ENCODE peak calls at places on chromosomes 5 and 9, in seven cellular contexts. W is Peyer's patch, H is astrocyte, Y is PC-3, T is pancreas, B is tibial artery, S is lung. A is an unnamed sample.
A peak's percentile ranks its signal among the peaks of the same experiment; 100 is the strongest.

GRCh38 chr9:95880011-95880690 is 4.7 kb downstream of the ERCC6L2 start:
- DNase-seq in W (no peak), H (peak; percentile 63), Y (peak; percentile 62), T (no peak), B (no peak), S (no peak), A (no peak)

GRCh38 chr5:139982157-139982974 is 60.7 kb downstream of the NRG2 start:
- DNase-seq in W (no peak), H (peak; percentile 23), Y (peak; percentile 16), T (no peak), B (no peak), S (no peak), A (peak; percentile 80)

GRCh38 chr5:170277953-170278352 is 19.6 kb downstream of the LCP2 start:
- DNase-seq in W (no peak), H (no peak), Y (no peak), T (no peak), B (no peak), S (no peak), A (no peak)

GRCh38 chr9:119861801-119862200 is 492.6 kb upstream of the BRINP1 start:
- DNase-seq in W (no peak), H (peak; percentile 18), Y (no peak), T (no peak), B (peak; percentile 62), S (no peak), A (no peak)

GRCh38 chr5:152592416-152592815 is 187.3 kb upstream of the NMUR2 start:
- DNase-seq in W (no peak), H (no peak), Y (peak; percentile 3), T (no peak), B (no peak), S (no peak), A (no peak)

GRCh38 chr5:1871441-1871840 is 11.3 kb downstream of the IRX4 start:
- DNase-seq in W (no peak), H (no peak), Y (no peak), T (no peak), B (no peak), S (no peak), A (no peak)

GRCh38 chr9:105291938-105292337 is 47.5 kb downstream of the SLC44A1 start:
- DNase-seq in W (no peak), H (no peak), Y (no peak), T (no peak), B (no peak), S (no peak), A (no peak)

GRCh38 chr5:72134226-72134625 is 27.0 kb downstream of the MAP1B start:
- DNase-seq in W (no peak), H (peak; percentile 43), Y (peak; percentile 15), T (no peak), B (no peak), S (no peak), A (no peak)

GRCh38 chr9:135413086-135413375 is 66.6 kb upstream of the PPP1R26 start:
- DNase-seq in W (peak; percentile 44), H (no peak), Y (no peak), T (no peak), B (no peak), S (no peak), A (no peak)

GRCh38 chr5:160262151-160262550 is 32.8 kb downstream of the FABP6 start:
- DNase-seq in W (no peak), H (no peak), Y (no peak), T (no peak), B (no peak), S (no peak), A (no peak)

GRCh38 chr5:74016373-74016772 is 390.4 kb downstream of the ARHGEF28 start:
- DNase-seq in W (no peak), H (no peak), Y (no peak), T (no peak), B (no peak), S (no peak), A (peak; percentile 37)

GRCh38 chr9:127524373-127524772 is 73.1 kb downstream of the LRSAM1 start:
- DNase-seq in W (no peak), H (peak; percentile 77), Y (no peak), T (no peak), B (no peak), S (no peak), A (no peak)

GRCh38 chr9:105930007-105930627 is 235.8 kb downstream of the TMEM38B start:
- DNase-seq in W (no peak), H (no peak), Y (no peak), T (no peak), B (no peak), S (no peak), A (no peak)

GRCh38 chr5:179815491-179816249 is 5.0 kb upstream of the SQSTM1 start:
- DNase-seq in W (no peak), H (no peak), Y (no peak), T (no peak), B (peak; percentile 64), S (no peak), A (no peak)

GRCh38 chr9:3777137-3777536 is 251.3 kb upstream of the RFX3 start:
- DNase-seq in W (no peak), H (no peak), Y (peak; percentile 18), T (no peak), B (no peak), S (no peak), A (no peak)

GRCh38 chr5:154179846-154180710 is 10.5 kb upstream of the GALNT10 start:
- DNase-seq in W (no peak), H (no peak), Y (peak; percentile 71), T (no peak), B (no peak), S (no peak), A (no peak)

GRCh38 chr5:122332589-122333555 is 20.8 kb downstream of the SNCAIP start:
- DNase-seq in W (no peak), H (peak; percentile 32), Y (no peak), T (no peak), B (no peak), S (no peak), A (no peak)
- H3K27ac ChIP-seq in W (no peak overlapping the region), H (no peak overlapping the region), Y (no peak overlapping the region), T (no peak overlapping the region), B (no peak overlapping the region), S (no peak overlapping the region), A (no peak overlapping the region)

GRCh38 chr9:14910178-14910805 is at the start of gene FREM1:
- DNase-seq in W (peak; percentile 60), H (no peak), Y (no peak), T (peak; percentile 11), B (peak; percentile 68), S (no peak), A (no peak)

GRCh38 chr9:14908221-14909206 is 1.7 kb downstream of the FREM1 start:
- DNase-seq in W (no peak), H (no peak), Y (no peak), T (peak; percentile 66), B (no peak), S (no peak), A (no peak)

GRCh38 chr9:14911046-14911445 is 818 bp upstream of the FREM1 start:
- DNase-seq in W (no peak), H (no peak), Y (no peak), T (no peak), B (no peak), S (no peak), A (no peak)

GRCh38 chr9:14907360-14907685 is 2.9 kb downstream of the FREM1 start:
- DNase-seq in W (no peak), H (no peak), Y (no peak), T (no peak), B (no peak), S (no peak), A (no peak)

DNA sequence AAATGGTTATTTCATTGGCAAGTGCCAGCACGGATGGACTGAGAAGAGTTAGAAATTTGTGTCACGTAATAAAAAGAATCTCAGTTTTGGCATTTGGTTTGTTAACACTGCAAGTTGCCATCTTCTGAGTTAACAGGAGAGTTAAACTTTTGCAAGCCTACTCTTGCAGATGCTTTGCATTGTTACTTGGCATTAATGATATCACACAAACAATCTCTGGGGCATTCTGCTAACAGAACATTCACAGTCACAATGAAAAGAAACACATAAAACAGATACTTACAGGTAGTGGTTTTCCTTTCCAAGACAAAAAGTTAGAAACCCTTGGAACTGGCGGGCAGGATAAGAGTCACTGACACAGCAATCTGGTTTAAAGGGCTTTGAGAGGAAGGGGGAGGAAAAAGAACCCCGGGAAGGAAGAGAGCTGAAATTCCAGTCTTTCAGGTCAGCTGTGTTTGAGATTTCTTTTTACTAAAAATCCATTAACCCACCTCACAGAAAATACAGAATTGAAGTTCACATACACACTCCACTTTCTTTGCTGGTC is 524 bp downstream of the FREM1 start:
- DNase-seq in W (no peak), H (no peak), Y (peak; percentile 50), T (no peak), B (no peak), S (no peak), A (no peak)
- H3K4me1 ChIP-seq in W (no peaks in the 10 kb centered on the region), H (no peaks in the 10 kb centered on the region), Y (peaks cover 37% of the 10 kb centered on the region), T (peaks cover 73% of the 10 kb centered on the region), B (no peaks in the 10 kb centered on the region), S (no peaks in the 10 kb centered on the region), A (no peaks in the 10 kb centered on the region)

GRCh38 chr9:126290871-126291270 is 35.8 kb upstream of the MVB12B start:
- DNase-seq in W (no peak), H (no peak), Y (no peak), T (no peak), B (no peak), S (no peak), A (no peak)

GRCh38 chr9:126293522-126293889 is 33.1 kb upstream of the MVB12B start:
- DNase-seq in W (no peak), H (no peak), Y (no peak), T (no peak), B (no peak), S (no peak), A (no peak)

GRCh38 chr9:126292736-126293521 is 33.7 kb upstream of the MVB12B start:
- DNase-seq in W (no peak), H (no peak), Y (no peak), T (no peak), B (no peak), S (no peak), A (no peak)

GRCh38 chr9:126294331-126295081 is 32.1 kb upstream of the MVB12B start:
- DNase-seq in W (no peak), H (no peak), Y (no peak), T (no peak), B (no peak), S (no peak), A (no peak)

DNA sequence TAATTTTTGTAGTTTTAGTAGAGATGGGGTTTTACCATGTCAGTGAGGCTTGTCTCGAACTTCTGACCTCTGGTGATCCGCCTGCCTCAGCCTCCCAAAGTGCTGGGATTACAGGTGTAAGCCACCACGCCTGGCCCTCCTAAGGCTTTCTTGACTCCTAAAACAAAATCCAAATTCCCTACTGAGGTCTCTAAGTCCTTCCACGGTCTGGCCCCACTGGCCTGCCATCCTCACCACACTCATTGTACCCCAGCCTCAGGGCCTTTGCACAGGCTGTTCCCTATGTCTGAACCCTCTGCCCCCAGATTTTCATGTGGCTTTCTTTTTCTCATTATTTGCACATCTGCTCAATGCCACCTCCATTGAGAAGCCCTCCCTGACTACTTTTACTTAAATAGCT is 34.7 kb upstream of the MVB12B start:
- DNase-seq in W (no peak), H (no peak), Y (no peak), T (no peak), B (no peak), S (no peak), A (no peak)
- H3K27ac ChIP-seq in W (no peak overlapping the region), H (no peak overlapping the region), Y (no peak overlapping the region), T (no peak overlapping the region), B (no peak overlapping the region), S (no peak overlapping the region), A (no peak overlapping the region)

DNA sequence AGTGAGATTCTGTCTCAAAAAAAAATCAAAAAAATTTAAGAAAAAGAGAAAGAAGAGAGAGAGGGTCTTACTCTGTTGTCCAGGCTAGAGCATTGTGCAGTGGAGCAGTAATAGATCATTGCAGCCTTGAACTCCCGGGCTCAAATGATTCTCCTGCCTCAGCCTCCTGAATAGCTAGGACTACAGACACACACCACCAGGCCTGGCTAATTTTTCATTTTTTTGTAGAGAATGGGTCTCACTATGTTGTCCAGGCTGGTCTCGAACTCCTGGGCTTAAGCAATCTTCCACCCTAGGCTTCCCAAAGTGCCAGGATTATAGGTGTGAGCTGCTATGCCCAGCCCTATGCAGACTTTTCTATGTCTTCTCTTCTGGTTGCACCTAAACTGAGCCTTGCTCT is 25.0 kb downstream of the RRAGA start:
- DNase-seq in W (no peak), H (no peak), Y (no peak), T (no peak), B (no peak), S (no peak), A (no peak)
- H3K4me1 ChIP-seq in W (no peaks in the 10 kb centered on the region), H (peaks cover 12% of the 10 kb centered on the region), Y (peaks cover 9% of the 10 kb centered on the region), T (no peaks in the 10 kb centered on the region), B (no peaks in the 10 kb centered on the region), S (no peaks in the 10 kb centered on the region), A (peaks cover 12% of the 10 kb centered on the region)

A was measured in foreskin keratinocyte.